ENCODE peak calls at places on chromosomes 16 and 17, in nine cellular contexts. O is stimulated activated naive CD8-positive, alpha-beta T cell treated with anti-CD3 and anti-CD28 coated beads, Interleukin-15, Interleukin-2, amounts not matched to agents 100 U/mL and 50 U/mL, for 24 hours; D is endothelial cell; T is DMS153; I is activated T-cell treated with anti-CD3 and anti-CD28 coated beads, Interleukin-2, amount 50 U/mL, for 72 hours; B is GM23338; H is T-helper 2 cell; M is activated CD4-positive, alpha-beta T cell treated with anti-CD3 and anti-CD28 coated beads for 4 hours; Z is activated naive CD4-positive, alpha-beta T cell treated with anti-CD3 and anti-CD28 coated beads for 36 hours. A is an unnamed sample.

GRCh38 chr16:16093625-16094332 is 129.5 kb downstream of the ABCC6 start:
- DNase-seq in M (no peak), O (no peak), T (no peak), I (no peak), H (no peak), B (no peak), Z (no peak), D (no peak), A (no peak)

GRCh38 chr17:9922012-9922848 is 17.2 kb upstream of the RCVRN start:
- DNase-seq in I (no peak), Z (no peak), O (no peak), B (no peak), H (no peak), T (no peak), D (no peak), M (no peak), A (no peak)

GRCh38 chr16:993731-994130 is 12.2 kb downstream of the SOX8 start:
- DNase-seq in M (no peak), I (no peak), O (no peak), H (no peak), T (no peak), D (no peak), Z (no peak), B (no peak), A (no peak)

GRCh38 chr16:4612474-4612931 is 2.2 kb downstream of the UBALD1 start:
- DNase-seq in I (no peak), M (no peak), O (no peak), B (peak), H (no peak), Z (no peak), D (no peak), T (no peak), A (no peak)

GRCh38 chr17:50638572-50638850 is 3.8 kb downstream of the ABCC3 start:
- DNase-seq in Z (no peak), M (no peak), I (no peak), H (no peak), T (no peak), D (no peak), B (no peak), O (no peak), A (no peak)

GRCh38 chr16:88995746-88996535 is 18.9 kb upstream of the CBFA2T3 start:
- DNase-seq in Z (no peak), O (no peak), D (no peak), T (no peak), I (no peak), B (no peak), H (no peak), M (no peak), A (no peak)

GRCh38 chr17:76672892-76673291 is 29.3 kb upstream of the ST6GALNAC1 start:
- DNase-seq in M (no peak), O (no peak), Z (no peak), T (no peak), D (no peak), B (no peak), H (no peak), I (no peak), A (no peak)

GRCh38 chr16:27639588-27640276 is 89.8 kb downstream of the KATNIP start:
- DNase-seq in H (no peak), B (peak), D (peak), M (no peak), O (peak), T (no peak), I (peak), Z (peak), A (no peak)

GRCh38 chr17:19262650-19263620 is 25.8 kb downstream of the EPN2 start:
- DNase-seq in M (no peak), H (no peak), B (no peak), D (no peak), T (no peak), I (peak), O (no peak), Z (no peak), A (no peak)

GRCh38 chr17:14672830-14673229 is 371.9 kb downstream of the HS3ST3B1 start:
- DNase-seq in I (no peak), H (no peak), O (no peak), M (no peak), T (no peak), D (no peak), Z (no peak), B (no peak), A (no peak)

GRCh38 chr17:68489919-68490318 is 22.3 kb upstream of the PRKAR1A start:
- DNase-seq in D (no peak), B (no peak), H (no peak), I (no peak), T (no peak), Z (no peak), M (no peak), O (no peak), A (no peak)

GRCh38 chr16:46747777-46748651 is at the start of gene MYLK3:
- DNase-seq in M (no peak), H (no peak), I (no peak), T (no peak), O (no peak), Z (no peak), B (peak), D (no peak), A (no peak)

GRCh38 chr17:7336240-7337175 is at the start of gene ACAP1:
- DNase-seq in O (peak), T (no peak), D (peak), I (peak), Z (peak), M (peak), B (peak), H (peak), A (peak)

GRCh38 chr17:67500261-67500660 is 123.2 kb downstream of the PITPNC1 start:
- DNase-seq in I (no peak), O (no peak), B (no peak), M (no peak), D (no peak), T (no peak), Z (no peak), H (no peak), A (no peak)

GRCh38 chr16:782766-783403 is 5.3 kb downstream of the RPUSD1 start:
- DNase-seq in D (no peak), M (no peak), H (no peak), B (no peak), T (peak), O (no peak), I (no peak), Z (no peak), A (no peak)

GRCh38 chr17:49908782-49909714 is 59.9 kb upstream of the DLX4 start:
- DNase-seq in I (no peak), T (no peak), D (no peak), O (no peak), B (peak), H (no peak), M (no peak), Z (no peak), A (no peak)

GRCh38 chr17:73231363-73231762 is 30.3 kb downstream of the CPSF4L start:
- DNase-seq in O (no peak), B (peak), T (no peak), D (peak), Z (peak), H (no peak), M (no peak), I (no peak), A (no peak)

GRCh38 chr16:52404546-52404945 is 142.4 kb downstream of the TOX3 start:
- DNase-seq in O (no peak), I (no peak), D (no peak), B (no peak), H (no peak), T (no peak), M (no peak), Z (no peak), A (no peak)

GRCh38 chr16:4032768-4033167 is 83.5 kb downstream of the ADCY9 start:
- DNase-seq in O (peak), D (no peak), I (peak), Z (peak), H (no peak), T (no peak), B (no peak), M (no peak), A (no peak)

GRCh38 chr17:42531455-42532354 is 4.3 kb upstream of the NAGLU start:
- DNase-seq in O (peak), B (peak), D (peak), I (peak), Z (peak), T (peak), H (peak), M (peak), A (peak)

GRCh38 chr16:4384497-4384896 is 12.8 kb downstream of the VASN start:
- DNase-seq in I (no peak), D (no peak), M (no peak), Z (no peak), B (no peak), O (no peak), T (no peak), H (no peak), A (no peak)

GRCh38 chr17:69511244-69511643 is 96.7 kb downstream of the MAP2K6 start:
- DNase-seq in I (no peak), D (no peak), H (no peak), M (no peak), B (no peak), O (no peak), Z (no peak), T (no peak), A (no peak)

GRCh38 chr16:64864232-64864803 is 257.5 kb downstream of the CDH11 start:
- DNase-seq in H (no peak), M (no peak), D (no peak), O (no peak), T (no peak), I (no peak), B (no peak), Z (no peak), A (no peak)

GRCh38 chr17:32275060-32276042 is 9.7 kb downstream of the RHBDL3 start:
- DNase-seq in H (no peak), B (peak), Z (no peak), I (no peak), D (no peak), M (no peak), T (no peak), O (peak), A (no peak)

GRCh38 chr17:68564415-68565111 is 36.6 kb downstream of the FAM20A start:
- DNase-seq in T (no peak), H (no peak), I (no peak), Z (no peak), M (no peak), B (no peak), O (no peak), D (no peak), A (no peak)

GRCh38 chr17:69975808-69976207 is 99.2 kb upstream of the KCNJ16 start:
- DNase-seq in T (no peak), M (no peak), B (no peak), Z (no peak), D (no peak), O (no peak), H (no peak), I (no peak), A (no peak)

GRCh38 chr17:72351884-72352346 is 231.1 kb downstream of the SOX9 start:
- DNase-seq in T (no peak), Z (no peak), B (peak), O (no peak), I (no peak), H (no peak), M (no peak), D (no peak), A (no peak)

GRCh38 chr17:9195961-9196668 is 174.8 kb downstream of the NTN1 start:
- DNase-seq in H (no peak), Z (no peak), T (no peak), B (peak), I (no peak), O (no peak), D (no peak), M (no peak), A (no peak)

GRCh38 chr16:10168258-10168657 is 14.0 kb downstream of the GRIN2A start:
- DNase-seq in B (no peak), I (no peak), M (no peak), T (no peak), O (no peak), H (no peak), Z (no peak), D (no peak), A (no peak)

GRCh38 chr16:2212362-2213324 is 2.0 kb upstream of the BRICD5 start:
- DNase-seq in T (no peak), D (no peak), O (no peak), M (no peak), Z (no peak), H (no peak), B (no peak), I (no peak), A (no peak)

GRCh38 chr17:18981642-18982424 is 22.7 kb downstream of the FAM83G start:
- DNase-seq in B (no peak), D (no peak), M (no peak), O (no peak), T (no peak), I (no peak), Z (no peak), H (no peak), A (no peak)

GRCh38 chr16:11667824-11668589 is at the start of gene SNN:
- DNase-seq in B (peak), H (peak), T (peak), M (peak), Z (peak), I (peak), D (peak), O (peak), A (peak)

GRCh38 chr16:14056970-14057369 is 14.1 kb upstream of the MRTFB start:
- DNase-seq in M (no peak), B (no peak), I (no peak), T (no peak), H (no peak), D (no peak), O (no peak), Z (no peak), A (no peak)

GRCh38 chr17:48351916-48352332 is 78.1 kb downstream of the SKAP1 start:
- DNase-seq in B (peak), T (no peak), I (no peak), H (no peak), D (no peak), O (no peak), Z (no peak), M (no peak), A (no peak)

GRCh38 chr16:9128346-9129342 is 37.2 kb downstream of the HAPSTR1 start:
- DNase-seq in D (no peak), H (no peak), M (no peak), T (no peak), Z (no peak), B (no peak), I (no peak), O (no peak), A (no peak)

GRCh38 chr17:50884354-50885311 is 18.5 kb upstream of the TOB1 start:
- DNase-seq in I (no peak), Z (no peak), O (no peak), B (no peak), M (no peak), H (no peak), D (no peak), T (no peak), A (no peak)

GRCh38 chr17:21081967-21082366 is 39.2 kb upstream of the USP22 start:
- DNase-seq in I (no peak), O (no peak), D (no peak), T (no peak), H (no peak), B (no peak), Z (no peak), M (no peak), A (no peak)

GRCh38 chr17:56819431-56820145 is 14.1 kb downstream of the C17orf67 start:
- DNase-seq in O (peak), I (peak), Z (peak), D (peak), M (peak), H (no peak), T (peak), B (peak), A (peak)

GRCh38 chr16:11949527-11949926 is 7.7 kb upstream of the NPIPB2 start:
- DNase-seq in T (peak), O (peak), I (peak), H (no peak), B (peak), M (no peak), D (peak), Z (peak), A (no peak)

GRCh38 chr17:75472119-75472518 is 15.7 kb downstream of the TMEM94 start:
- DNase-seq in H (no peak), O (no peak), T (peak), I (no peak), Z (no peak), B (no peak), M (no peak), D (no peak), A (no peak)

A was measured in stimulated activated naive CD4-positive, alpha-beta T cell treated with Interleukin-2 at 50 U/mL for 16 hours.